ENCODE peak calls at places on chromosomes 2 and 18, in six cellular contexts. N is KG1; Z is stimulated activated CD4-positive, alpha-beta T cell treated with anti-CD3 and anti-CD28 coated beads, TNF-alpha, amount 100 ng/mL, for 48 hours; D is HEK293T; A is NCI-H1105; T is iPS-NIHi11. K is an unnamed sample.

GRCh38 chr2:42905341-42906114 is 113.1 kb upstream of the HAAO start:
- DNase-seq in D (peak; percentile 45), Z (no peak), A (no peak), N (no peak), T (no peak), K (no peak)

GRCh38 chr2:68465081-68465916 is 1.8 kb downstream of the FBXO48 start:
- DNase-seq in A (no peak), D (no peak), Z (no peak), T (no peak), N (no peak), K (no peak)

GRCh38 chr2:102558463-102558862 is 60.9 kb upstream of the SLC9A2 start:
- DNase-seq in N (no peak), T (no peak), D (no peak), A (no peak), Z (no peak), K (no peak)

GRCh38 chr18:50649821-50650220 is 89.9 kb downstream of the MAPK4 start:
- DNase-seq in Z (no peak), T (no peak), A (no peak), D (no peak), N (no peak), K (no peak)

GRCh38 chr2:237572021-237572741 is 5.8 kb downstream of the PRLH start:
- DNase-seq in Z (peak; percentile 91), A (peak; percentile 57), D (peak; percentile 94), N (peak; percentile 50), T (peak; percentile 99), K (peak; percentile 36)

GRCh38 chr2:127231130-127231865 is 11.2 kb upstream of the CYP27C1 start:
- DNase-seq in D (no peak), T (no peak), Z (no peak), N (no peak), A (no peak), K (no peak)

GRCh38 chr2:221552282-221552681 is 19.8 kb downstream of the EPHA4 start:
- DNase-seq in N (no peak), T (no peak), A (peak; percentile 48), D (no peak), Z (no peak), K (no peak)

GRCh38 chr2:180279581-180279980 is 272.5 kb upstream of the CWC22 start:
- DNase-seq in A (no peak), N (no peak), D (no peak), Z (no peak), T (no peak), K (no peak)

GRCh38 chr2:159110784-159111183 is 142.3 kb downstream of the TANC1 start:
- DNase-seq in N (no peak), Z (no peak), T (no peak), A (no peak), D (no peak), K (no peak)

GRCh38 chr2:100205128-100205527 is 62.7 kb upstream of the AFF3 start:
- DNase-seq in T (no peak), A (no peak), N (no peak), D (no peak), Z (no peak), K (no peak)

GRCh38 chr2:202023198-202023903 is 10.3 kb upstream of the FZD7 start:
- DNase-seq in A (peak; percentile 74), N (no peak), T (peak; percentile 69), Z (no peak), D (no peak), K (peak; percentile 91)

GRCh38 chr18:23479829-23480505 is 23.3 kb upstream of the RMC1 start:
- DNase-seq in T (no peak), A (no peak), D (no peak), Z (no peak), N (peak; percentile 25), K (no peak)

GRCh38 chr2:120398961-120399888 is 53.3 kb downstream of the INHBB start:
- DNase-seq in N (no peak), T (no peak), A (no peak), Z (no peak), D (no peak), K (no peak)

GRCh38 chr18:48950536-48951447 is at the start of gene SMAD7:
- DNase-seq in N (no peak), Z (no peak), A (no peak), D (no peak), T (no peak), K (no peak)

GRCh38 chr2:241068136-241068941 is 33.7 kb downstream of the MTERF4 start:
- DNase-seq in Z (no peak), T (no peak), N (no peak), A (no peak), D (no peak), K (no peak)

GRCh38 chr2:169119117-169119770 is 49.9 kb downstream of the DHRS9 start:
- DNase-seq in T (no peak), D (no peak), A (no peak), Z (no peak), N (no peak), K (no peak)

GRCh38 chr18:55522011-55522410 is 66.0 kb downstream of the TCF4 start:
- DNase-seq in A (no peak), D (peak; percentile 20), T (peak; percentile 42), N (no peak), Z (peak; percentile 14), K (no peak)

GRCh38 chr2:171124512-171124911 is 36.2 kb downstream of the TLK1 start:
- DNase-seq in A (no peak), D (no peak), Z (no peak), T (no peak), N (no peak), K (no peak)

GRCh38 chr2:132517386-132517785 is 100.8 kb downstream of the GPR39 start:
- DNase-seq in A (no peak), N (no peak), T (no peak), Z (no peak), D (no peak), K (no peak)

GRCh38 chr2:12824771-12825363 is 108.1 kb downstream of the TRIB2 start:
- DNase-seq in Z (no peak), T (no peak), D (no peak), A (no peak), N (no peak), K (no peak)

GRCh38 chr2:74551942-74552913 is 1.5 kb downstream of the LOXL3 start:
- DNase-seq in T (no peak), N (no peak), A (no peak), D (no peak), Z (no peak), K (no peak)

K was measured in NCI-H1436 treated with DMSO at 0.1 percent for 48 hours.